ENCODE peak calls at places on chromosomes 12 and 14, in six cellular contexts. One of them, this sample, is unnamed.

GRCh38 chr14:31261859-31262739 is 54.5 kb upstream of the HECTD1 start:
- DNase-seq in trophoblast cell: peak
- DNase-seq in mesenchymal stem cell: peak
- DNase-seq in mesendoderm: no peak
- DNase-seq in IMR-90: peak
- DNase-seq in H1: no peak
- DNase-seq in this sample: peak

GRCh38 chr14:79248131-79248530 is 963.2 kb downstream of the DIO2 start:
- DNase-seq in mesenchymal stem cell: no peak
- DNase-seq in mesendoderm: no peak
- DNase-seq in IMR-90: peak
- DNase-seq in trophoblast cell: no peak
- DNase-seq in H1: no peak
- DNase-seq in this sample: no peak

GRCh38 chr12:131796754-131797587 is 31.2 kb upstream of the MMP17 start:
- DNase-seq in H1: no peak
- DNase-seq in trophoblast cell: peak
- DNase-seq in mesenchymal stem cell: no peak
- DNase-seq in mesendoderm: peak
- DNase-seq in IMR-90: no peak
- DNase-seq in this sample: no peak

GRCh38 chr12:50185975-50186663 is 18.9 kb upstream of the CERS5 start:
- DNase-seq in trophoblast cell: no peak
- DNase-seq in mesenchymal stem cell: no peak
- DNase-seq in mesendoderm: no peak
- DNase-seq in H1: no peak
- DNase-seq in IMR-90: peak
- DNase-seq in this sample: no peak

GRCh38 chr14:105465209-105466031 is 9.2 kb upstream of the CRIP2 start:
- DNase-seq in trophoblast cell: peak
- DNase-seq in mesendoderm: peak
- DNase-seq in H1: no peak
- DNase-seq in mesenchymal stem cell: peak
- DNase-seq in IMR-90: no peak
- DNase-seq in this sample: no peak

GRCh38 chr12:12975322-12976077 is 23.5 kb upstream of the GPRC5D start:
- DNase-seq in mesendoderm: peak
- DNase-seq in trophoblast cell: no peak
- DNase-seq in H1: no peak
- DNase-seq in IMR-90: peak
- DNase-seq in mesenchymal stem cell: peak
- DNase-seq in this sample: no peak

GRCh38 chr12:49021292-49021915 is 2.8 kb upstream of the PRKAG1 start:
- DNase-seq in mesenchymal stem cell: no peak
- DNase-seq in H1: no peak
- DNase-seq in mesendoderm: no peak
- DNase-seq in IMR-90: no peak
- DNase-seq in trophoblast cell: no peak
- DNase-seq in this sample: no peak

GRCh38 chr12:2039034-2039433 is 13.8 kb upstream of the CACNA1C start:
- DNase-seq in mesenchymal stem cell: no peak
- DNase-seq in mesendoderm: no peak
- DNase-seq in trophoblast cell: no peak
- DNase-seq in IMR-90: no peak
- DNase-seq in H1: no peak
- DNase-seq in this sample: no peak

GRCh38 chr14:24132061-24132685 is 1.7 kb downstream of the FITM1 start:
- DNase-seq in IMR-90: no peak
- DNase-seq in trophoblast cell: no peak
- DNase-seq in H1: no peak
- DNase-seq in mesendoderm: no peak
- DNase-seq in mesenchymal stem cell: no peak
- DNase-seq in this sample: no peak

GRCh38 chr14:74510211-74510931 is 16.8 kb downstream of the ISCA2 start:
- DNase-seq in mesenchymal stem cell: peak
- DNase-seq in H1: no peak
- DNase-seq in mesendoderm: no peak
- DNase-seq in IMR-90: peak
- DNase-seq in trophoblast cell: peak
- DNase-seq in this sample: no peak

GRCh38 chr14:71591929-71592328 is 340.3 kb upstream of the RGS6 start:
- DNase-seq in H1: no peak
- DNase-seq in IMR-90: peak
- DNase-seq in mesendoderm: no peak
- DNase-seq in trophoblast cell: no peak
- DNase-seq in mesenchymal stem cell: peak
- DNase-seq in this sample: no peak

GRCh38 chr12:126558219-126558618 is 1493.0 kb downstream of the AACS start:
- DNase-seq in H1: no peak
- DNase-seq in mesenchymal stem cell: no peak
- DNase-seq in mesendoderm: no peak
- DNase-seq in IMR-90: no peak
- DNase-seq in trophoblast cell: no peak
- DNase-seq in this sample: no peak

GRCh38 chr14:28635387-28635786 is 131.2 kb upstream of the FOXG1 start:
- DNase-seq in mesendoderm: peak
- DNase-seq in IMR-90: peak
- DNase-seq in mesenchymal stem cell: peak
- DNase-seq in trophoblast cell: peak
- DNase-seq in H1: no peak
- DNase-seq in this sample: peak

GRCh38 chr14:88870777-88871176 is 46.3 kb downstream of the TTC8 start:
- DNase-seq in H1: no peak
- DNase-seq in mesenchymal stem cell: no peak
- DNase-seq in mesendoderm: no peak
- DNase-seq in trophoblast cell: no peak
- DNase-seq in IMR-90: no peak
- DNase-seq in this sample: no peak

GRCh38 chr14:101849125-101849524 is 87.6 kb downstream of the PPP2R5C start:
- DNase-seq in mesenchymal stem cell: no peak
- DNase-seq in H1: no peak
- DNase-seq in trophoblast cell: no peak
- DNase-seq in mesendoderm: no peak
- DNase-seq in IMR-90: no peak
- DNase-seq in this sample: no peak

GRCh38 chr14:106622200-106622745 is 1095.9 kb downstream of the TMEM121 start:
- DNase-seq in mesendoderm: no peak
- DNase-seq in H1: no peak
- DNase-seq in IMR-90: no peak
- DNase-seq in trophoblast cell: no peak
- DNase-seq in mesenchymal stem cell: no peak
- DNase-seq in this sample: no peak

GRCh38 chr12:43869184-43869583 is 33.3 kb downstream of the TMEM117 start:
- DNase-seq in H1: no peak
- DNase-seq in mesendoderm: no peak
- DNase-seq in IMR-90: no peak
- DNase-seq in trophoblast cell: no peak
- DNase-seq in mesenchymal stem cell: no peak
- DNase-seq in this sample: no peak

GRCh38 chr12:127893875-127894635 is 372.9 kb upstream of the TMEM132C start:
- DNase-seq in mesenchymal stem cell: no peak
- DNase-seq in mesendoderm: peak
- DNase-seq in trophoblast cell: no peak
- DNase-seq in IMR-90: no peak
- DNase-seq in H1: peak
- DNase-seq in this sample: no peak

GRCh38 chr12:52455818-52456217 is 3.9 kb upstream of the KRT6B start:
- DNase-seq in H1: no peak
- DNase-seq in IMR-90: no peak
- DNase-seq in mesenchymal stem cell: no peak
- DNase-seq in trophoblast cell: no peak
- DNase-seq in mesendoderm: no peak
- DNase-seq in this sample: no peak

GRCh38 chr12:85920324-85920947 is 46.3 kb downstream of the NTS start:
- DNase-seq in mesenchymal stem cell: peak
- DNase-seq in H1: no peak
- DNase-seq in mesendoderm: peak
- DNase-seq in trophoblast cell: peak
- DNase-seq in IMR-90: peak
- DNase-seq in this sample: peak

GRCh38 chr14:61671086-61671485 is 24.2 kb upstream of the HIF1A start:
- DNase-seq in mesendoderm: no peak
- DNase-seq in trophoblast cell: no peak
- DNase-seq in mesenchymal stem cell: no peak
- DNase-seq in H1: no peak
- DNase-seq in IMR-90: no peak
- DNase-seq in this sample: no peak

GRCh38 chr14:68947802-68948201 is 31.3 kb downstream of the ACTN1 start:
- DNase-seq in IMR-90: peak
- DNase-seq in mesendoderm: peak
- DNase-seq in H1: no peak
- DNase-seq in mesenchymal stem cell: peak
- DNase-seq in trophoblast cell: peak
- DNase-seq in this sample: no peak

GRCh38 chr14:68950111-68950510 is 29.0 kb downstream of the ACTN1 start:
- DNase-seq in H1: no peak
- DNase-seq in trophoblast cell: peak
- DNase-seq in mesendoderm: no peak
- DNase-seq in IMR-90: peak
- DNase-seq in mesenchymal stem cell: peak
- DNase-seq in this sample: no peak

GRCh38 chr14:68949236-68949965 is 29.7 kb downstream of the ACTN1 start:
- DNase-seq in H1: no peak
- DNase-seq in mesenchymal stem cell: peak
- DNase-seq in mesendoderm: no peak
- DNase-seq in IMR-90: no peak
- DNase-seq in trophoblast cell: no peak
- DNase-seq in this sample: no peak

GRCh38 chr14:68946423-68946822 is 32.7 kb downstream of the ACTN1 start:
- DNase-seq in mesenchymal stem cell: no peak
- DNase-seq in trophoblast cell: peak
- DNase-seq in mesendoderm: no peak
- DNase-seq in IMR-90: no peak
- DNase-seq in H1: no peak
- DNase-seq in this sample: no peak

DNA sequence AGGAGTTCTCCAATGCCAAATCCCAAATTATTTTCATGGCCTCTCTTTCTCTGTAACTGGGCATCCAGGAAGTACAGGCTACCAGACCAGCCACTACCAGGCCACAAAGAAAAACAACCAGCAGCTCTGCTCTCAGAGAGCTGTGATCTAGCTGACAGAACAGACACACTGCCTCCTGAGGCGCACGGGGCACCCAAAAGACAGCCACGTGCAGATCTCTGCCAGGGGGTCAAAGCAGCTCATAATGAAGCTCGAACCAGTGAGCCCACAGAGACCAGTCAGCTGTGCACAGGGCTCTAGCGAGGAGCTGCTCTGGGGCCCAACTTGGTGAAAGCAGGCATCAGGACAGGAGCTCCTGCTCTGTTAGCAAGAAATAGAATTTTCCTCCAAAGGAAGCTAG is 30.4 kb downstream of the ACTN1 start:
- DNase-seq in trophoblast cell: no peak
- DNase-seq in IMR-90: no peak
- DNase-seq in H1: no peak
- DNase-seq in mesendoderm: no peak
- DNase-seq in mesenchymal stem cell: peak
- DNase-seq in this sample: no peak
- H3K4me3 ChIP-seq in trophoblast cell: no peak
- H3K4me3 ChIP-seq in IMR-90: no peak
- H3K4me3 ChIP-seq in H1: no peak
- H3K4me3 ChIP-seq in mesendoderm: no peak
- H3K4me3 ChIP-seq in mesenchymal stem cell: no peak
- H3K4me3 ChIP-seq in this sample: no peak

GRCh38 chr12:121800694-121801600 is 2.9 kb upstream of the SETD1B start:
- DNase-seq in H1: no peak
- DNase-seq in trophoblast cell: peak
- DNase-seq in mesenchymal stem cell: peak
- DNase-seq in IMR-90: peak
- DNase-seq in mesendoderm: peak
- DNase-seq in this sample: no peak
- H3K23ac ChIP-seq in H1: no peak
- H3K23ac ChIP-seq in trophoblast cell: no peak
- H3K23ac ChIP-seq in mesenchymal stem cell: peak
- H3K23ac ChIP-seq in IMR-90: peak
- H3K23ac ChIP-seq in mesendoderm: peak
- H3K23ac ChIP-seq in this sample: peak

GRCh38 chr12:14258468-14258947 is 107.0 kb upstream of the ATF7IP start:
- DNase-seq in trophoblast cell: no peak
- DNase-seq in H1: no peak
- DNase-seq in mesendoderm: peak
- DNase-seq in IMR-90: peak
- DNase-seq in mesenchymal stem cell: no peak
- DNase-seq in this sample: no peak

GRCh38 chr12:14256555-14257169 is 108.8 kb upstream of the ATF7IP start:
- DNase-seq in trophoblast cell: peak
- DNase-seq in mesendoderm: peak
- DNase-seq in H1: no peak
- DNase-seq in IMR-90: peak
- DNase-seq in mesenchymal stem cell: peak
- DNase-seq in this sample: peak

GRCh38 chr12:14257303-14257733 is 108.2 kb upstream of the ATF7IP start:
- DNase-seq in mesenchymal stem cell: no peak
- DNase-seq in IMR-90: no peak
- DNase-seq in mesendoderm: no peak
- DNase-seq in trophoblast cell: no peak
- DNase-seq in H1: no peak
- DNase-seq in this sample: no peak

GRCh38 chr12:14259481-14260010 is 105.9 kb upstream of the ATF7IP start:
- DNase-seq in mesenchymal stem cell: no peak
- DNase-seq in trophoblast cell: no peak
- DNase-seq in H1: no peak
- DNase-seq in mesendoderm: no peak
- DNase-seq in IMR-90: no peak
- DNase-seq in this sample: no peak

DNA sequence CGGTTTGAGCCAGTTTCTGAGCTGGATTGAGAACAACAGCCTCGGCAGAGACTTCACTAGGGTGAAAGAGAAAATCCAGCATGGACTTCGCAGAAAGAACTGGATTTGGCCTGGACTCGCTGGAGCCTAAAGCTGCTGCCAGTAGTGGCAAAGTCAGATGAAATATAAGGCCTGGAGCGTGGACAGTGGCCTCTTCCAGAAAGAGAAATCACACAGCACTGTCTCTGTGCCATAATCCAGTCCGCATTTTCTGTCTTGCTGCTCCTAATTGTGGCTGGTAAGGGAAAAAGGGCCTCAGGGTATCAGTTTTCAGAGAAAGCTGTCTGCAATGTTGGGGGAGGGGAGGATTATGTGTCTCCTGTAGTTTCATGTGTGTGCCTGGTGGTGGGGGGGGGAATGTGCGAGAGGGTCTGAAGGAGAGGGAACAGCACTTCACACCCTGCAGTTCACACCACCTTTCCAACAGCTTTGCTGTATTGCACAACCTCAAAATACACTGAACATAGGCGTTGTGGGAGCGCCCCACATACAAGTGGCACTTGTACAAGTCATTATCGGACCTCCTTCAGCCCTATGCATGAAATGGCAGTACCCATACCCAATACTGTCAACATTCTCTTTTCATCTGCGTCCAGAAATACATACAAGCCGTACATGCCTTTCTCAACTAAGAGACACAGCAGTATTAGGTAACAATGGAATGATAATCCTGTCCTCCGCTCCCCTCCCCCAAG is 107.6 kb upstream of the ATF7IP start:
- DNase-seq in IMR-90: peak
- DNase-seq in H1: peak
- DNase-seq in trophoblast cell: peak
- DNase-seq in mesenchymal stem cell: peak
- DNase-seq in mesendoderm: peak
- DNase-seq in this sample: peak
- H2BK120ac ChIP-seq in IMR-90: peak
- H2BK120ac ChIP-seq in H1: peak
- H2BK120ac ChIP-seq in trophoblast cell: peak
- H2BK120ac ChIP-seq in mesenchymal stem cell: peak
- H2BK120ac ChIP-seq in mesendoderm: peak
- H2BK120ac ChIP-seq in this sample: peak

GRCh38 chr12:114700392-114701103 is 16.6 kb upstream of the TBX3 start:
- DNase-seq in mesendoderm: peak
- DNase-seq in IMR-90: no peak
- DNase-seq in H1: no peak
- DNase-seq in mesenchymal stem cell: no peak
- DNase-seq in trophoblast cell: no peak
- DNase-seq in this sample: no peak
- H3K4me3 ChIP-seq in mesendoderm: no peak
- H3K4me3 ChIP-seq in IMR-90: no peak
- H3K4me3 ChIP-seq in H1: no peak
- H3K4me3 ChIP-seq in mesenchymal stem cell: no peak
- H3K4me3 ChIP-seq in trophoblast cell: peak
- H3K4me3 ChIP-seq in this sample: no peak

This sample was measured in neuronal stem cell.